ENCODE peak calls at places on chromosomes 4 and X, in ten cellular contexts. N is ovary, A is HCT116, V is tibial nerve, T is uterus, U is spleen, K is heart left ventricle, H is testis, Q is H1, W is sigmoid colon. B is an unnamed sample.
A peak's percentile ranks its signal among the peaks of the same experiment; 100 is the strongest.

GRCh38 chrX:111728096-111728495 is 47.1 kb downstream of the ALG13 start:
- DNase-seq in H (no peak), N (no peak), T (no peak), V (no peak), W (no peak), U (no peak), K (no peak), A (no peak), Q (no peak), B (no peak)

GRCh38 chr4:174401471-174402130 is 117.9 kb downstream of the CEP44 start:
- DNase-seq in T (no peak), K (no peak), H (no peak), A (no peak), V (no peak), Q (no peak), U (no peak), W (no peak), N (no peak), B (no peak)

GRCh38 chrX:100830547-100830946 is 10.4 kb downstream of the CSTF2 start:
- DNase-seq in K (no peak), N (no peak), V (no peak), A (no peak), Q (no peak), H (no peak), W (no peak), U (no peak), T (no peak), B (no peak)

GRCh38 chr4:15035152-15035551 is 32.9 kb downstream of the CPEB2 start:
- DNase-seq in Q (no peak), U (no peak), W (no peak), K (no peak), N (no peak), V (no peak), H (no peak), A (no peak), T (no peak), B (no peak)

GRCh38 chr4:6991771-6992557 is 51.2 kb upstream of the TADA2B start:
- DNase-seq in A (no peak), H (peak; percentile 78), Q (no peak), N (no peak), W (no peak), T (peak; percentile 22), U (no peak), V (no peak), K (peak; percentile 42), B (no peak)

GRCh38 chr4:89001647-89002518 is 55.1 kb downstream of the FAM13A start:
- DNase-seq in T (no peak), H (no peak), A (no peak), K (no peak), W (no peak), N (no peak), Q (no peak), V (no peak), U (no peak), B (no peak)

GRCh38 chr4:156991161-156991560 is 19.6 kb upstream of the PDGFC start:
- DNase-seq in K (no peak), Q (no peak), V (no peak), U (no peak), T (no peak), H (no peak), W (no peak), N (no peak), A (no peak), B (no peak)

GRCh38 chr4:9933184-9933583 is 88.1 kb downstream of the SLC2A9 start:
- DNase-seq in K (no peak), V (no peak), T (no peak), Q (no peak), N (no peak), U (no peak), A (no peak), W (no peak), H (no peak), B (no peak)

GRCh38 chrX:152652060-152652459 is 14.4 kb downstream of the GABRQ start:
- DNase-seq in Q (no peak), A (no peak), T (no peak), U (no peak), W (no peak), N (no peak), K (no peak), H (no peak), V (no peak), B (no peak)

GRCh38 chrX:153537080-153537479 is 19.6 kb downstream of the ATP2B3 start:
- DNase-seq in A (no peak), H (no peak), U (no peak), K (no peak), W (no peak), T (no peak), V (no peak), N (no peak), Q (no peak), B (no peak)

GRCh38 chr4:107823870-107824366 is 814 bp upstream of the SGMS2 start:
- DNase-seq in K (no peak), Q (peak; percentile 39), T (no peak), U (no peak), N (no peak), V (no peak), A (peak; percentile 70), H (no peak), W (no peak), B (no peak)

GRCh38 chr4:107825072-107825789 is 499 bp downstream of the SGMS2 start:
- DNase-seq in T (peak; percentile 46), H (peak; percentile 38), Q (no peak), W (peak; percentile 83), V (no peak), U (no peak), N (peak; percentile 42), K (peak; percentile 41), A (no peak), B (no peak)

GRCh38 chr4:107828315-107828714 is 3.6 kb downstream of the SGMS2 start:
- DNase-seq in Q (no peak), A (no peak), T (no peak), K (no peak), H (no peak), N (no peak), U (no peak), W (no peak), V (no peak), B (no peak)

GRCh38 chr4:107826427-107826980 is 1.8 kb downstream of the SGMS2 start:
- DNase-seq in V (no peak), T (no peak), H (no peak), K (no peak), W (no peak), Q (no peak), U (no peak), A (no peak), N (no peak), B (no peak)

GRCh38 chr4:107824367-107825071 is at the start of gene SGMS2:
- DNase-seq in W (peak; percentile 95), Q (no peak), U (peak; percentile 90), H (peak; percentile 84), N (peak; percentile 78), K (peak; percentile 84), A (peak; percentile 88), V (peak; percentile 80), T (peak; percentile 88), B (peak; percentile 20)
- TF ChIP-seq POLR2A in W (peak; percentile 70), Q (no peak), U (no peak), H (no peak), N (peak; percentile 2), K (peak; percentile 3), A (peak; percentile 72), V (peak; percentile 81), T (peak; percentile 61), B (no peak)

GRCh38 chr4:56406151-56406550 is 18.9 kb upstream of the AASDH start:
- DNase-seq in N (no peak), H (no peak), V (no peak), W (no peak), T (no peak), Q (no peak), A (no peak), K (no peak), U (no peak), B (no peak)

GRCh38 chr4:56414135-56414675 is 21.2 kb downstream of the PPAT start:
- DNase-seq in W (no peak), N (no peak), Q (no peak), V (no peak), K (no peak), T (no peak), A (no peak), U (no peak), H (no peak), B (no peak)

GRCh38 chr4:56405016-56405415 is 17.7 kb upstream of the AASDH start:
- DNase-seq in N (no peak), U (no peak), H (no peak), W (no peak), K (no peak), V (no peak), Q (no peak), T (no peak), A (no peak), B (no peak)

GRCh38 chr4:56408978-56409377 is 21.7 kb upstream of the AASDH start:
- DNase-seq in U (no peak), W (no peak), T (no peak), V (no peak), H (no peak), Q (no peak), K (no peak), A (no peak), N (no peak), B (no peak)

DNA sequence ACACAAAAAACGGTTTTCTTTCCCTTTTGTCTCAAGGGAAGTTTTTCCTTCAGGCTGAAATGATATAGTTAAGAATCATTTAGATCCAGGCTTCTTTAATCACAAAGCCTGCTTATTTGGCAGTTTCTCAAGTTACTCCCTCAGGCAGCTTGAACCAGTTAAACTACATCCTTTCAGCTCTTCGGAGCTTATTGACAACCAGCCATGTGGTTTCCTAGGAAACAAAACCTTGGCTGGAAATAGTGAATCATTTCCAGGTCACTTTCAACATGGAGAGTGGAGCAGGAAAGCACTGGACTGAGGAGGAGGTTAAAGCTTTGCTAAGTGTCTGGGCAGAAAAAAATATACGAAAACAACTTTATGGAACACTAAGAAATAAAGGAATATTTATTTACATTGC is 23.0 kb upstream of the AASDH start:
- DNase-seq in H (peak; percentile 76), T (peak; percentile 72), Q (peak; percentile 36), K (peak; percentile 71), W (no peak), N (peak; percentile 76), V (no peak), A (peak; percentile 89), U (no peak), B (no peak)
- TF ChIP-seq POLR2A in H (no peak), T (no peak), Q (peak; percentile 51), K (no peak), W (no peak), N (no peak), V (no peak), A (no peak), U (no peak), B (no peak)

DNA sequence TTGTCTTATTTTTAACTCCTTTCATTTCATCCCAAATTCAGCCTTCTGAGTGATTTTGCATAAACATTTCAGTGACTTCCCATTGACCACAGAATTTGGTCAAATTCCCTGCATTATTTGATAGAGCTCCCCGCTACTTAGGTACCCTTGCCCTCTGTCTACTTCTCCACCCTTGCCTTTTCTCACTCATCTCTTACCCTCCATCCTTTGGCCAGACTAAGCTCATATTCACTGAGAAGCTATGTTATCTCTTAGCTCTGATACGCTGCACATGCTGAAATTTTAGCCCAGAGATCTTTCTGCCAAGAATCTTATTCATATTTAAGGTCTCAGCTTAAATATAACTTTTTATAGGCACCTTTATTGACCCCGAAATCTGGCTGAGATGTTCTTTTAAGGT is 1031.9 kb downstream of the ADGRL3 start:
- DNase-seq in A (no peak), N (no peak), U (no peak), Q (no peak), W (no peak), H (no peak), K (no peak), V (no peak), T (no peak), B (no peak)
- TF ChIP-seq POLR2A in A (no peak), N (no peak), U (no peak), Q (no peak), W (no peak), H (no peak), K (no peak), V (no peak), T (no peak), B (no peak)

GRCh38 chr4:56941403-56941802 is 33.7 kb downstream of the REST start:
- DNase-seq in U (no peak), Q (no peak), V (no peak), N (no peak), W (no peak), T (no peak), H (no peak), K (no peak), A (no peak), B (no peak)
- TF ChIP-seq POLR2A in U (no peak), Q (no peak), V (no peak), N (no peak), W (no peak), T (no peak), H (no peak), K (no peak), A (no peak), B (no peak)